ENCODE peak calls at places on chromosome 11, in eight cellular contexts. R is kidney, V is upper lobe of right lung, D is MM.1S, Y is PC-3, A is foreskin fibroblast, Z is uterus, X is heart right ventricle. U is an unnamed sample.

GRCh38 chr11:29957406-29957805 is 59.4 kb downstream of the KCNA4 start:
- DNase-seq in R (no peak), V (no peak), D (no peak), Y (no peak), A (no peak), Z (no peak), X (no peak), U (no peak)

GRCh38 chr11:27611946-27612455 is 88.3 kb downstream of the BDNF start:
- DNase-seq in R (no peak), V (no peak), D (no peak), Y (no peak), A (peak), Z (no peak), X (no peak), U (no peak)

GRCh38 chr11:17015639-17016125 is 1.5 kb upstream of the PLEKHA7 start:
- DNase-seq in R (no peak), V (no peak), D (peak), Y (no peak), A (peak), Z (no peak), X (peak), U (no peak)

GRCh38 chr11:125167292-125167953 is 2.9 kb downstream of the PKNOX2 start:
- DNase-seq in R (peak), V (no peak), D (no peak), Y (no peak), A (no peak), Z (no peak), X (no peak), U (no peak)

GRCh38 chr11:57566035-57566504 is 1.4 kb downstream of the UBE2L6 start:
- DNase-seq in R (no peak), V (no peak), D (peak), Y (peak), A (peak), Z (peak), X (peak), U (no peak)

GRCh38 chr11:67433536-67434394 is 3.7 kb downstream of the PTPRCAP start:
- DNase-seq in R (no peak), V (no peak), D (no peak), Y (no peak), A (no peak), Z (no peak), X (no peak), U (no peak)

GRCh38 chr11:71474771-71475483 is 21.9 kb downstream of the NADSYN1 start:
- DNase-seq in R (peak), V (no peak), D (no peak), Y (no peak), A (no peak), Z (no peak), X (no peak), U (no peak)

GRCh38 chr11:110075087-110075821 is 17.9 kb upstream of the ZC3H12C start:
- DNase-seq in R (no peak), V (no peak), D (no peak), Y (peak), A (no peak), Z (no peak), X (no peak), U (no peak)

GRCh38 chr11:78050964-78051831 is 12.5 kb upstream of the THRSP start:
- DNase-seq in R (no peak), V (no peak), D (no peak), Y (peak), A (peak), Z (no peak), X (no peak), U (no peak)

GRCh38 chr11:125418396-125418795 is 77.7 kb downstream of the FEZ1 start:
- DNase-seq in R (peak), V (no peak), D (no peak), Y (no peak), A (no peak), Z (no peak), X (no peak), U (no peak)

GRCh38 chr11:68331338-68331947 is 19.1 kb downstream of the LRP5 start:
- DNase-seq in R (no peak), V (no peak), D (no peak), Y (no peak), A (no peak), Z (peak), X (no peak), U (no peak)

GRCh38 chr11:118883368-118884071 is at the start of gene CXCR5:
- DNase-seq in R (no peak), V (no peak), D (no peak), Y (no peak), A (no peak), Z (no peak), X (no peak), U (no peak)

GRCh38 chr11:18420067-18420466 is 7.9 kb downstream of the LDHC start:
- DNase-seq in R (no peak), V (no peak), D (no peak), Y (no peak), A (no peak), Z (no peak), X (no peak), U (no peak)

GRCh38 chr11:16169946-16170345 is 186.4 kb downstream of the SOX6 start:
- DNase-seq in R (no peak), V (no peak), D (no peak), Y (no peak), A (no peak), Z (no peak), X (no peak), U (no peak)

GRCh38 chr11:65498977-65499712 is at the start of gene MALAT1:
- DNase-seq in R (peak), V (peak), D (peak), Y (peak), A (peak), Z (peak), X (peak), U (peak)

GRCh38 chr11:82889133-82890001 is 10.9 kb downstream of the PRCP start:
- DNase-seq in R (no peak), V (no peak), D (no peak), Y (peak), A (no peak), Z (no peak), X (no peak), U (no peak)

GRCh38 chr11:17157773-17158172 is 50.0 kb downstream of the PIK3C2A start:
- DNase-seq in R (no peak), V (no peak), D (no peak), Y (no peak), A (no peak), Z (no peak), X (no peak), U (no peak)

GRCh38 chr11:124219126-124219525 is 21.8 kb upstream of the OR8G1 start:
- DNase-seq in R (no peak), V (no peak), D (no peak), Y (peak), A (no peak), Z (no peak), X (no peak), U (no peak)

GRCh38 chr11:64045700-64046099 is 10.0 kb downstream of the FLRT1 start:
- DNase-seq in R (no peak), V (no peak), D (no peak), Y (no peak), A (no peak), Z (no peak), X (no peak), U (no peak)

GRCh38 chr11:44899959-44900358 is 50.7 kb downstream of the TP53I11 start:
- DNase-seq in R (no peak), V (no peak), D (peak), Y (peak), A (peak), Z (peak), X (no peak), U (no peak)

DNA sequence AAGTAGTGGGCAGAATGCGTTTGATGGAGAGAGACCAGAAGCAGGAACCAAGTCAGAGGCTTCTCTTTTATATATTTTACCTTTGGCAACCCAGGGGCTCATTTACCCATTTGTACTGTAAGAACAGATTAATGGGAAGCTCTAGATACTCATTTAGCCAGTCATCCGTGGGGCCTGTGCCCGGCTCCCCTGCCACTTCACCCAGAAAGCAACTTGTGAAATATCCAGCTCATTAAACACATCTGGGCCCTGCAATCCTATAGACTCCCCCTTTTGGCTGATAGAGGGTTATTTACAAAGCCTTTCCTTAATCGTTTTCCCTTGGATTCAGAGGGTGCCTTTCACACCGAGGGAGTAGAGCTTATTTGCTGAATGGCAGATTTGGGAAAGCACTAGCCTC is 118.7 kb upstream of the SORL1-AS1 start:
- DNase-seq in R (no peak), V (no peak), D (no peak), Y (no peak), A (no peak), Z (no peak), X (no peak), U (no peak)
- TF ChIP-seq CTCF in R (no peak), V (no peak), D (no peak), Y (no peak), A (no peak), Z (no peak), X (no peak), U (no peak)

DNA sequence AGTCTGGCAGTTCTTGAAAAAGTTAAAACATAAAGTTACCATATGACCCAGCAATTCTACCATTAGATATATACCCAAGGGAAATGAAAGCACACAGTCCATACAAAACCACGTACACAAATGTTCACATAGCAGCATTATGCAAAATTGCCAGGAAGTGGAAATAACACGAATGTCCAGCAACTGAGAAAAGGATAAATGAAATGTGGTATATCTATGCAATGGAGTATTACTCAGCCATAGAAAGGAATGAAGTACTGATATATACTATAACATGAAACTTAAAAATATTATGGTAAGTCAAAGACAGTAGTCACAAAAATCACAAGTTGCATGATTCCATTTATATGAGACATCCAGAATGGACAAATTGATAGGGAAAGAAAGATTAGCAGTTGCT is 57.9 kb downstream of the C2CD3 start:
- DNase-seq in R (no peak), V (no peak), D (no peak), Y (no peak), A (no peak), Z (no peak), X (no peak), U (no peak)
- TF ChIP-seq CTCF in R (no peak), V (no peak), D (no peak), Y (no peak), A (no peak), Z (no peak), X (no peak), U (no peak)

GRCh38 chr11:96391698-96392307 is 2.0 kb downstream of the JRKL start:
- DNase-seq in R (no peak), V (no peak), D (no peak), Y (peak), A (peak), Z (no peak), X (no peak), U (no peak)
- TF ChIP-seq CTCF in R (no peak), V (no peak), D (no peak), Y (peak), A (no peak), Z (no peak), X (no peak), U (no peak)

GRCh38 chr11:8809185-8809584 is 101.8 kb upstream of the AKIP1 start:
- DNase-seq in R (no peak), V (no peak), D (no peak), Y (no peak), A (peak), Z (no peak), X (no peak), U (no peak)

GRCh38 chr11:8805256-8805655 is 105.7 kb upstream of the AKIP1 start:
- DNase-seq in R (no peak), V (no peak), D (no peak), Y (no peak), A (no peak), Z (no peak), X (no peak), U (no peak)

GRCh38 chr11:8807544-8808225 is 103.3 kb upstream of the AKIP1 start:
- DNase-seq in R (peak), V (no peak), D (no peak), Y (no peak), A (peak), Z (peak), X (peak), U (no peak)

GRCh38 chr11:8808226-8808585 is 102.8 kb upstream of the AKIP1 start:
- DNase-seq in R (no peak), V (no peak), D (no peak), Y (no peak), A (peak), Z (no peak), X (no peak), U (no peak)

GRCh38 chr11:8806974-8807373 is 104.0 kb upstream of the AKIP1 start:
- DNase-seq in R (no peak), V (no peak), D (no peak), Y (no peak), A (no peak), Z (no peak), X (no peak), U (no peak)
- TF ChIP-seq CTCF in R (no peak), V (no peak), D (no peak), Y (no peak), A (no peak), Z (no peak), X (no peak), U (no peak)

GRCh38 chr11:72763823-72764222 is 11.6 kb upstream of the ARAP1 start:
- DNase-seq in R (no peak), V (no peak), D (no peak), Y (no peak), A (no peak), Z (no peak), X (no peak), U (no peak)

GRCh38 chr11:72767203-72768062 is 15.2 kb upstream of the ARAP1 start:
- DNase-seq in R (no peak), V (no peak), D (no peak), Y (no peak), A (no peak), Z (no peak), X (no peak), U (no peak)

GRCh38 chr11:72762641-72763304 is 10.6 kb upstream of the ARAP1 start:
- DNase-seq in R (no peak), V (no peak), D (peak), Y (no peak), A (no peak), Z (no peak), X (no peak), U (no peak)

GRCh38 chr11:72766152-72766902 is 14.1 kb upstream of the ARAP1 start:
- DNase-seq in R (no peak), V (no peak), D (no peak), Y (no peak), A (no peak), Z (no peak), X (no peak), U (no peak)

DNA sequence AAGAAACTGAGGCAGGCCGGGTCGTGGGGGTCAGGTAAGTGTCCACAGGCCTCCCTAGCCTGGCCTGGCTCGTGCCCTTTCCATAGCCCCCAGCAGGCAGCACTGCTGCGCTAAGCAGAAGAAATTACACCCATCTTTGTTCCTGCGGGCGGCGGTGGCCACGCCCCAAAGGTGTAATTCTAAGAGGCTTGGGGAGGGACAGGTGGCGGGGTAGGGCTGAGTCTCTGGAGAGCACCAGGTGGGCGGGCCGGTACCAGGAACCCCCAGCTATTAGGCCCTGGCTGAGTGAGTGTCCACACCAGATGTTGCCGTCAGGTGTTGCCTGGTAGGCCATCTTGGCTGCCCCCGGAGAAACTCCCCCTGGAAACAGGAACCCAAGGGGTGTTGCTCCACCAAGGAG is 12.3 kb upstream of the ARAP1 start:
- DNase-seq in R (no peak), V (peak), D (no peak), Y (no peak), A (no peak), Z (no peak), X (no peak), U (no peak)
- TF ChIP-seq CTCF in R (no peak), V (no peak), D (no peak), Y (no peak), A (no peak), Z (no peak), X (no peak), U (no peak)

DNA sequence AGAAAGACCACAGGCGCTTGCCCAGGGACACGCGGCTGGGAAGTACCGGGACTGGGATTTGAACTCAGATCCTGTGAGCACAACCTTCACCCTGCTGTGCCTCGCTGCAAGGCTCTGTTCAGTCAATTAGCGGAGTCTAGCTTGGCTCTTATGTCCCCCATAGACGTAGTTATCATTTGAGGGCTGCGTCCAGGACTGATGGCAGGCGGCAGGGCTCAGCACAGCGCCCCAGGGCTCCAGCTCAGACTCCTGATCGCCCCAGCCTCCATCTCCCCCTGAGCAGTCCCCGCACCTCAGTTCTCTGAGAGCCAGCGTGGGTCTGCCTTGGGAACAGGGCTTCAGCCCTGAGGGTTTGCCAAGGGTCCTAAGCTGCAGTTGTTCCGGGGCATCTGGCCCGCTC is 19.8 kb downstream of the MRGPRG start:
- DNase-seq in R (no peak), V (no peak), D (no peak), Y (no peak), A (no peak), Z (no peak), X (no peak), U (no peak)
- TF ChIP-seq CTCF in R (no peak), V (no peak), D (no peak), Y (no peak), A (no peak), Z (no peak), X (no peak), U (no peak)

DNA sequence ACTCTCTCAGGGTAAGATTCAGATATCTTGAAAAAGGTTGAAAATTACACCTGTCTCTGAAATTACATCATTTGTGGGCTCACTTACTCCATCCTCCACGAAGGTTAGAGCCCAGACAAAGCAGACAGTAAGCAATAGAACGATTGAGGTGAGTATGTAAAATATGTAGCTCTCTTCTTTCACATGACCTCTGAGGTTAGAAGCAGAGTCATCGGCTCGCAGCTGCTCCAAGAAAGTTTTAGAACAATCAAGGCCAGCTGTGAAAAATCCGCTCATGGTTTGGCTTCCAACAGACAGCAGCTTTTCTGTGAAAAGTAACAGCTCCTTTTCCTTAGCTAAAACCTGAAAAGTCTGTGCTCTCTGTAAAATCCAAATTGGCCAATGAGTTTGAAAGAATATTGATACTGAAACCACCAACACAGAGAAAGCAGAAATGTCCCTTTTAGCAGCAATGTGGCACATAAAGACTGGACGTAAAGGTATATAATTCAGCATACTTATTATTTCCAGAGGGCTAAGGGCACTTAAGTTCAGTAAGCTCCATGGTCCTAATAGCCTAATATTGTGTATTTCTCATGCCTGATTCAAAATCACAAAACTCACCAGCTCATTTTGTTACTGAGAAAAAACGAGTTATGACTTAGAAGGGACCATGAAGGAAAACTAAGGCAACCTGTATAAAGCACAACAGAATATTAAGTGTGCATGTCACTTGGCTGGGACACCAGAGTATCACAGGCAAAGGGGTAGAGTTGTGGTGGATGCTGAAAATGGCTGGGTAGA is 78.2 kb downstream of the FAM76B start:
- DNase-seq in R (no peak), V (no peak), D (no peak), Y (no peak), A (peak), Z (no peak), X (peak), U (no peak)
- TF ChIP-seq CTCF in R (no peak), V (no peak), D (no peak), Y (no peak), A (no peak), Z (no peak), X (no peak), U (no peak)